ENCODE peak calls at places on chromosomes 4 and X, in four cellular contexts. P is heart right ventricle, E is pancreas, B is psoas muscle. W is an unnamed sample.

GRCh38 chrX:109774706-109775105 is 41.6 kb upstream of the ACSL4 start:
- ATAC-seq in P (no peak), E (peak; percentile 44), B (peak; percentile 67), W (peak; percentile 76)

GRCh38 chrX:16683007-16683664 is 29.3 kb downstream of the CTPS2 start:
- ATAC-seq in P (no peak), E (no peak), B (no peak), W (no peak)

GRCh38 chr4:91170756-91171155 is 1043.6 kb downstream of the CCSER1 start:
- ATAC-seq in P (no peak), E (no peak), B (no peak), W (no peak)

GRCh38 chr4:98682719-98683118 is 24.3 kb upstream of the TSPAN5 start:
- ATAC-seq in P (peak; percentile 53), E (no peak), B (no peak), W (no peak)

GRCh38 chr4:3827616-3828492 is 61.7 kb downstream of the ADRA2C start:
- ATAC-seq in P (peak; percentile 92), E (peak; percentile 92), B (peak; percentile 59), W (peak; percentile 71)

GRCh38 chrX:72735561-72735960 is 21.5 kb upstream of the PHKA1 start:
- ATAC-seq in P (no peak), E (no peak), B (no peak), W (no peak)

GRCh38 chrX:12894074-12894691 is 12.2 kb upstream of the TLR8 start:
- ATAC-seq in P (no peak), E (peak; percentile 44), B (no peak), W (peak; percentile 48)

GRCh38 chr4:95957054-95957453 is 117.2 kb downstream of the PDHA2 start:
- ATAC-seq in P (no peak), E (no peak), B (no peak), W (no peak)

GRCh38 chrX:106932960-106933537 is 12.8 kb downstream of the CLDN2 start:
- ATAC-seq in P (no peak), E (peak; percentile 43), B (peak; percentile 19), W (peak; percentile 37)

GRCh38 chr4:138263438-138263837 is 21.3 kb upstream of the SLC7A11 start:
- ATAC-seq in P (no peak), E (peak; percentile 35), B (no peak), W (no peak)

GRCh38 chrX:69724307-69724706 is 108.4 kb downstream of the EDA start:
- ATAC-seq in P (no peak), E (no peak), B (no peak), W (no peak)

GRCh38 chr4:73856518-73856917 is 3.4 kb downstream of the PF4V1 start:
- ATAC-seq in P (no peak), E (peak; percentile 77), B (no peak), W (peak; percentile 23)

GRCh38 chr4:185672151-185672550 is 136.8 kb upstream of the PDLIM3 start:
- ATAC-seq in P (no peak), E (peak; percentile 64), B (peak; percentile 29), W (peak; percentile 46)

GRCh38 chr4:185672618-185673017 is 137.3 kb upstream of the PDLIM3 start:
- ATAC-seq in P (no peak), E (peak; percentile 33), B (peak; percentile 66), W (peak; percentile 66)

GRCh38 chr4:185669288-185669687 is 134.0 kb upstream of the PDLIM3 start:
- ATAC-seq in P (no peak), E (no peak), B (no peak), W (no peak)

GRCh38 chr4:185671496-185671895 is 136.2 kb upstream of the PDLIM3 start:
- ATAC-seq in P (peak; percentile 38), E (no peak), B (peak; percentile 63), W (no peak)

DNA sequence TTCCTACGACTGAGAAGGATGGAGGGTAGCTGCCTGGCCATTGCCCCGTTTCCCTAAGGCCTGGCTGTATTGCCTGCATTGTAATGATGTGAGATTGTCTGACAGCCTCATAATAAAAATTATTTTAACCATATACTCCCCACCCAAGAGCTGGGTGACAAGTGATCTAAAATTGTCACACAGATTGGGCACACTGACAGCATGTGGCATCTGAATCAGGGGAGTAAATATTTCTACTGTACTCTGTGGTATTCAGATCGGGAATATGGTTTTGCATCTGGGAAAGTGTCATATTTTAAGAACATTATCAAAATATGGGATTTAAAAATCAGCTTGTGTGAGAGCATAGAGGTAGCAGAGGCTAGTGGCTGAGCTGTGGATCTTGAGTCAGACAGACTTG is 135.7 kb upstream of the PDLIM3 start:
- ATAC-seq in P (peak; percentile 20), E (no peak), B (peak; percentile 48), W (peak; percentile 8)
- H3K27ac ChIP-seq in P (peak overlapping the region; percentile 33), E (no peak overlapping the region), B (no peak overlapping the region), W (peak overlapping the region; percentile 59)

DNA sequence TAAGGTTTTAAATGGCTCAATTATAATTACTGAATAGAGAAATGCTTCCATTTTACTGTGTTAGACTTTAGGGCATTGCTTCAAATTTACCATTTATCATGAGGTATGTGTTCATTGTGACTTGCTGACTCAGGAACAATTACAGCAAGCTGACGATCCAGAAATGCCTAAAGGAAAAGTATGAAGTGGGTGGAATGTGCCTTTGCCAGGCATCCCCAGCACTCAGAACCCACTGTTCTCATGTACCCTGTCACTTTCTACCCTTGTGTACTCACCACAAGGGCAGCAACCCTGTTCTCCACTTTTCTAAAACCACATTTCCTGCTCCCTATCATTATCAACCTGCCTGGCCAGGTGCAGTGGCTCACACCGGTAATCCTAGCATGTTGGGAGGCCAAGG is 41.5 kb downstream of the QRFPR start:
- ATAC-seq in P (peak; percentile 8), E (no peak), B (no peak), W (no peak)
- H3K27ac ChIP-seq in P (no peak overlapping the region), E (no peak overlapping the region), B (no peak overlapping the region), W (no peak overlapping the region)

DNA sequence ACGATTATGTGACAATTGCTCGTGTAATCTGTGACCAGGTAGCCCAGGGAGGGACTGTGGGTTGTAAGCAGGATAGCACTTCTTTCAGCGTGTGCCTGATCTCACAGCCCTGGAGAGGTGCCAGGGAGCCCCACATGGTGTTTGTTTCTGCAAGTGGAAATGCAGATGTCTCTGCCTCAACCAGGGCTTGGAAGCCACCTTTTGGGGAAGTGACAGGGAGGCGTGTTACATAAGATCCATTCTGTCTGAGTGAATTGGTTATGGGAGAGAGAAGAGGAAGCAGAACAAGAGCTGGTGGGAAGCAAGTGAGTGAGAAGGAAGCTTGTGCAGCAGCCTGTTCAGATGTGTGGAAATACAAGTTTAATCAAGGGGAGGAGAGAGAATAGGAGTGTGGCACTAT is 104.5 kb upstream of the GATB start:
- ATAC-seq in P (peak; percentile 79), E (peak; percentile 32), B (peak; percentile 21), W (peak; percentile 67)
- H3K27ac ChIP-seq in P (no peak overlapping the region), E (no peak overlapping the region), B (no peak overlapping the region), W (no peak overlapping the region)

DNA sequence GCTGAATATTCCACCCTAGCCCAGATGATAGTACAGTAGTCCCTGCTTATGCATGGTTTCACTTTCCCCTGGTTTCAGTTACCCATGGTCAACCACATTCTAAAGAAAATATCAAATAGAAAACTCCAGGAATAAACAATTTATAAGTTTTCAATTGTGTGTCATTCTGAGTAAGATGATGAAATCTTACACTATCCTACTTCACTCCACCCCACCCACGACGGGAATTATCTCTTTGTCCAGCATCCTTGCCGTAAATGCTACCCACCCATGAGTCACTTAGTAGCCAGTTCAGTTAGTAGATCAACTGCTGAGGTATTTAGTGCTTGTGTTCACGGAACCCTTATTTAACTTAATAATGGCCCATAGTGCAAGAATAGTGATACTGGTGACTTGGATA is 91.4 kb downstream of the KLHL13 start:
- ATAC-seq in P (no peak), E (no peak), B (no peak), W (no peak)
- H3K27ac ChIP-seq in P (no peak overlapping the region), E (no peak overlapping the region), B (no peak overlapping the region), W (no peak overlapping the region)

GRCh38 chrX:55326985-55327384 is 62.3 kb upstream of the PAGE3 start:
- ATAC-seq in P (peak; percentile 98), E (no peak), B (peak; percentile 41), W (peak; percentile 82)
- H3K27ac ChIP-seq in P (peak overlapping the region; percentile 81), E (no peak overlapping the region), B (peak overlapping the region; percentile 23), W (no peak overlapping the region)

DNA sequence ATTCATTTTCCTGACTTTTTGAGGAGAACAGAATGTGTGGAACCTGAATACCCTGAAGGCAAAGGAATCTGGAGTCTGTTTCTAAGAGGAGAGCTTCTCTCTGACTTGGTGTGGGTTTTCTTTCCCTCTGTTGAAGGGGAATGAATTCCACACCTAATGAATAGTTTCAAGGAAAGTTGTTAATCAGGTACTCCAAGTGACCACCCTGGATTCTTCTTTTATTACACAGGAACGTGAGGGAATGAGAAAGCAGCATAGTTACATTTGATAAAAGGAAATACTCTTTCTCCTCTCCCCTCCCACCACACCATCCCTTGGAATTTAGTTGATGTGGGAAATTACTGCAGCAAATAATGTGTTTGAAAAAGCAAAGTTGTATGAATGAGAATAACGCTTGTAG is 29.7 kb downstream of the SLIT2 start:
- ATAC-seq in P (no peak), E (no peak), B (no peak), W (no peak)
- H3K27ac ChIP-seq in P (no peak overlapping the region), E (no peak overlapping the region), B (no peak overlapping the region), W (no peak overlapping the region)

GRCh38 chr4:1250921-1251772 is 2.2 kb upstream of the CTBP1 start:
- ATAC-seq in P (no peak), E (no peak), B (no peak), W (no peak)

GRCh38 chr4:1251773-1252066 is 2.8 kb upstream of the CTBP1 start:
- ATAC-seq in P (no peak), E (no peak), B (no peak), W (no peak)

GRCh38 chr4:1249148-1249730 is 309 bp upstream of the CTBP1 start:
- ATAC-seq in P (peak; percentile 73), E (peak; percentile 65), B (peak; percentile 70), W (peak; percentile 88)

GRCh38 chr4:1249731-1250526 is 999 bp upstream of the CTBP1 start:
- ATAC-seq in P (peak; percentile 4), E (no peak), B (peak; percentile 26), W (no peak)

DNA sequence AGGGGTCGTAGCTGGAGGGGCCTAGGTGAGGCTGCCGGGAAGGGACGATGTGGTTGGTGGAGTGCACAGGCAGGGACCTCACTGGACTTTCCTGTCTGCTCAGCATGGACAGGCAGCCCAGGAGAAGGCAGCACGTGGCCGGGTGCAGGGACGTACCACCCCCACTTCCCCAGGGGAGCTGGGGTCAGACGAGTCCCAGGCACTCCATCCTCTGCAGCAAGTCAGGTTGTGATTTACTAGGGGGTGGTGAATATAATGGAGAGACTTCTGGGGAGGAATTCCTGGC is 1.5 kb upstream of the CTBP1 start:
- ATAC-seq in P (no peak), E (no peak), B (no peak), W (no peak)
- H3K27ac ChIP-seq in P (peak overlapping the region; percentile 96), E (peak overlapping the region; percentile 93), B (peak overlapping the region; percentile 93), W (peak overlapping the region; percentile 99)

DNA sequence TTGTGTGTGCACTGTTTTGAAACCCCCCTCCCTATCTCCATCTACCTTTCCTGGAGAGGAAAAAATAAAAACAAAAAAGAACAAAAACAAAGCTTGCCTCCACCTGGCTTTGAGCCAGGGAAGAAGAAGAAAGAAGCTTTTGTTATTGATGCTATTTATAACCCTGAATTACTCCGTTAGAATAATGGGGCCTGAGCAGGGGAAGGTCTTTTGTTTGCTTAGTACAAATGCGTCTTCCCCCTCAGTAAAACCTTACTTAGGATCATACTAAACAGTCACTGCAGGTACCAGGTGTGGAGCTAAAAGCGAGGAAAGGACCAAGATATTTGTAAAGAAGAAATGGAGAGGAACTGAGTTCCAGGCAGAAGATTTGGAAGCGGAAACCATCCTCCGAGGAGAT is 352.1 kb downstream of the KCNIP4 start:
- ATAC-seq in P (no peak), E (no peak), B (no peak), W (no peak)
- H3K27ac ChIP-seq in P (no peak overlapping the region), E (no peak overlapping the region), B (no peak overlapping the region), W (no peak overlapping the region)

DNA sequence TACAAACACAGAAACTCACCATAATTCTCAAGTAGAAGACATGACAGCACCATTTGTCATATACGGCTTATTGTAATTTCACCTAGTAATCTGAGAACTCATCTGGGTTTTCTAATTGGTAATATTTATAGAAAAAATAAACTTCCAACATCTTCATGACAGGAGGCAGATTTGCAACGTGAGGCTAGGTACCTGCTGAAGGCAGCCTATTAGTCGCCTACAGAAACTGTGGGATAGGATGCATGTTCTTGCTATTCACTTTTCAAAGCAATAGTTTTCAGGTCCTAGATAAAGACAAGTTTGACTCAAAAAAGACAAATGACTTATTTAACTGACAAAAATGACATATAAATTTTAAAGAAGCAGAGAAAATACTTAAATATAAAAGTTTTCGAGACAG is 2.9 kb downstream of the ZNF732 start:
- ATAC-seq in P (no peak), E (no peak), B (no peak), W (no peak)
- H3K27ac ChIP-seq in P (no peak overlapping the region), E (no peak overlapping the region), B (no peak overlapping the region), W (no peak overlapping the region)

W was measured in gastroesophageal sphincter.